ENCODE peak calls at places on chromosomes 3 and 15, in six cellular contexts. J is IMR-90, P is mesenchymal stem cell, M is neuronal stem cell, O is trophoblast cell, K is H1. L is an unnamed sample.

GRCh38 chr3:170128977-170129431 is 52.5 kb downstream of the PHC3 start:
- DNase-seq in J (peak; percentile 37), P (peak; percentile 26), M (no peak), O (no peak), K (no peak), L (no peak)

GRCh38 chr3:118968111-118968510 is 66.5 kb downstream of the IGSF11 start:
- DNase-seq in J (no peak), P (no peak), M (no peak), O (no peak), K (no peak), L (no peak)

GRCh38 chr15:41940441-41940857 is 31.9 kb downstream of the EHD4 start:
- DNase-seq in J (peak; percentile 87), P (peak; percentile 74), M (no peak), O (no peak), K (no peak), L (no peak)

GRCh38 chr15:47820780-47821319 is 103.5 kb downstream of the SEMA6D start:
- DNase-seq in J (peak; percentile 85), P (peak; percentile 79), M (no peak), O (peak; percentile 8), K (no peak), L (no peak)

GRCh38 chr3:192923731-192924130 is 6.1 kb upstream of the MB21D2 start:
- DNase-seq in J (no peak), P (no peak), M (no peak), O (no peak), K (no peak), L (no peak)

GRCh38 chr15:93088981-93089854 is at the start of gene RGMA:
- DNase-seq in J (no peak), P (no peak), M (peak; percentile 63), O (peak; percentile 26), K (no peak), L (peak; percentile 65)

GRCh38 chr3:186920301-186920700 is 10.0 kb upstream of the ST6GAL1 start:
- DNase-seq in J (no peak), P (no peak), M (no peak), O (no peak), K (no peak), L (no peak)

GRCh38 chr3:139555249-139555648 is 15.7 kb upstream of the RBP1 start:
- DNase-seq in J (peak; percentile 62), P (no peak), M (no peak), O (no peak), K (no peak), L (no peak)

GRCh38 chr3:128494152-128494650 is 1.2 kb upstream of the GATA2 start:
- DNase-seq in J (no peak), P (no peak), M (no peak), O (no peak), K (no peak), L (no peak)

GRCh38 chr3:53224536-53224935 is 31.3 kb downstream of the TKT start:
- DNase-seq in J (no peak), P (no peak), M (no peak), O (no peak), K (no peak), L (no peak)

GRCh38 chr3:48243886-48244285 is 3.0 kb downstream of the ZNF589 start:
- DNase-seq in J (no peak), P (no peak), M (no peak), O (no peak), K (no peak), L (no peak)

GRCh38 chr3:175108613-175109151 is 249.5 kb downstream of the NAALADL2 start:
- DNase-seq in J (no peak), P (no peak), M (no peak), O (no peak), K (no peak), L (no peak)

GRCh38 chr15:52162260-52162659 is 28.9 kb downstream of the GNB5 start:
- DNase-seq in J (peak; percentile 91), P (no peak), M (no peak), O (no peak), K (no peak), L (no peak)

GRCh38 chr3:197149528-197149927 is 119.9 kb upstream of the MELTF start:
- DNase-seq in J (no peak), P (no peak), M (no peak), O (no peak), K (no peak), L (no peak)

GRCh38 chr3:20056727-20057611 is 16.7 kb downstream of the KAT2B start:
- DNase-seq in J (peak; percentile 82), P (peak; percentile 41), M (no peak), O (peak; percentile 97), K (no peak), L (no peak)

GRCh38 chr3:52302426-52303185 is 13.5 kb upstream of the DNAH1 start:
- DNase-seq in J (no peak), P (no peak), M (no peak), O (no peak), K (no peak), L (no peak)

GRCh38 chr3:192570757-192571156 is 156.6 kb downstream of the FGF12 start:
- DNase-seq in J (no peak), P (no peak), M (no peak), O (no peak), K (no peak), L (no peak)

GRCh38 chr3:127951276-127951675 is 36.2 kb downstream of the KBTBD12 start:
- DNase-seq in J (peak; percentile 54), P (no peak), M (no peak), O (no peak), K (no peak), L (no peak)

GRCh38 chr15:75043509-75044257 is 20.3 kb downstream of the PPCDC start:
- DNase-seq in J (peak; percentile 100), P (peak; percentile 100), M (no peak), O (peak; percentile 56), K (no peak), L (no peak)

GRCh38 chr3:143536817-143537535 is 311.3 kb downstream of the SLC9A9 start:
- DNase-seq in J (peak; percentile 32), P (no peak), M (no peak), O (no peak), K (no peak), L (no peak)

GRCh38 chr3:196788509-196788908 is 48.9 kb downstream of the PAK2 start:
- DNase-seq in J (peak; percentile 23), P (no peak), M (no peak), O (no peak), K (no peak), L (peak; percentile 30)

GRCh38 chr3:38602576-38603250 is 46.8 kb downstream of the SCN5A start:
- DNase-seq in J (no peak), P (no peak), M (no peak), O (peak; percentile 96), K (no peak), L (no peak)

GRCh38 chr15:20356444-20357138 is 185.0 kb downstream of the GOLGA6L6 start:
- DNase-seq in J (no peak), P (peak; percentile 41), M (peak; percentile 35), O (peak; percentile 96), K (no peak), L (peak; percentile 60)

GRCh38 chr15:73752817-73753214 is 335 bp downstream of the INSYN1 start:
- DNase-seq in J (no peak), P (peak; percentile 9), M (no peak), O (peak; percentile 9), K (no peak), L (no peak)

DNA sequence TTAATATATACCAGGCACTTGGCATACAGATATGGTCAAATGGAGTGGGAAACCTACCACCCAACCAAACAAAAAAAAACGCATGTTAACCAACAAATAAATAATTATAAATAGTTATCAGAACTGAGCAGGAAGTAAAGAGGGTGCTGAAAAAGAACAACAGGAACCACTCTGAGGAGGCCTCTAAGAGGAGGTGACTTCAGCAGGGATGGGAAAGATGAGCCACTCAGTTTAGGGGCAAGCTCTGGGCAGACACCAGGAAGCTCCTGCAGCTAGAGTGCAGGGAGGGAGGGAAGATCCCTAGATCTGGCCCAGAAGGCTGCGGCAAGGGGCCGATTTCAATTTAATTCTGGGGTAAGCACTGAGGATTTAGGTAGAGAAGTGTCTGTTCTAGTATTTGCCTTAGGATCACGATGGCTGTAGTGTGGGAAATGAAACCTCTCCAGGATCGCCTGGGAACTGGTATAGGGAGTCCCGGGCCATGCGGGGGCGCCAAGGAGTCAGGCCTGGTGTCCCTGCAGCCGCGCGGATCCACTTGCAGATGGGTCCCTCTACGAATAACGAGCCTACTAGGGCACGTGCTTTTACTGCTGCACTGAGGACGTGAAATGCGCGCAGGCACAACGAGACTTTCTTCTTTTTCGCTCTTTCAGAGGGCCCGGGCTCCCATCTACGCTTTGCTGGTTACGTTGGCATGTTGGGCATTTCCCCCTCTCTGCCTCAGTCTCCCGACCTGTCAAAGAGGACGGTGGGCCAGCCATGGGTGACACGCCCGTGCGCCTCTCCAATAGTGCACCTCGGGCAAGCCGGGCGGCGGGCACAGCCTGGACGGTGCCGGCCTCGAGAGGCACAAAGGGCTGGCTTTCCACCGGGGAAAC is 1.5 kb upstream of the LIMD1 start:
- DNase-seq in J (peak; percentile 89), P (peak; percentile 95), M (peak; percentile 79), O (peak; percentile 93), K (peak; percentile 70), L (peak; percentile 96)
- H3K4ac ChIP-seq in J (peak overlapping the region; percentile 74), P (peak overlapping the region; percentile 55), M (no peak overlapping the region), O (no peak overlapping the region), K (peak overlapping the region; percentile 66), L (no peak overlapping the region)

GRCh38 chr3:115146418-115147328 is at the start of gene ZBTB20:
- DNase-seq in J (peak; percentile 77), P (peak; percentile 90), M (peak; percentile 67), O (peak; percentile 47), K (peak; percentile 13), L (peak; percentile 71)
- H2BK120ac ChIP-seq in J (peak within 1 kb of the TSS; percentile 49), P (peak within 1 kb of the TSS; percentile 89), M (no peak within 1 kb of the TSS), O (peak within 1 kb of the TSS; percentile 90), K (no peak within 1 kb of the TSS), L (no peak within 1 kb of the TSS)

DNA sequence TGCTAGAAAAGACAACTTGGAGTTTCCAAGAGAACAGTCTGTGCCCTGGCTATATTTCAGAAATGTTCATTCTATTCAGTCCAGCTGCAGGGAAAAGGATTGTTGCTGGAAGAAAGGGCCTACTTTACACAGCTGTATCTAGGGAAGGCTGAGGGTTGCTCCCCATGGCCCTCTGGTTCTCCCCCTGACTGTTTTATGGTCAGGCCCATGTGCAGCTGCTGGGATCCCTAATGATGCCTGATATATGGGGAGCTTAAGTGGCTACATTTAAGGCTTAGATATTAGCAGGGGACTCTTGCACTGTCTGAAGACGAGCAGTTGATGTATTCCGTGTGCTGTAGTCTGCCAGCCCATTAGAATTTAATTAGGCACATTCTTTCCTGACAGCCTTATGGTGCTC is 71.9 kb downstream of the FAM43A start:
- DNase-seq in J (no peak), P (no peak), M (no peak), O (no peak), K (no peak), L (no peak)
- H3K14ac ChIP-seq in J (no peak overlapping the region), P (no peak overlapping the region), M (no peak overlapping the region), O (no peak overlapping the region), K (no peak overlapping the region), L (no peak overlapping the region)

DNA sequence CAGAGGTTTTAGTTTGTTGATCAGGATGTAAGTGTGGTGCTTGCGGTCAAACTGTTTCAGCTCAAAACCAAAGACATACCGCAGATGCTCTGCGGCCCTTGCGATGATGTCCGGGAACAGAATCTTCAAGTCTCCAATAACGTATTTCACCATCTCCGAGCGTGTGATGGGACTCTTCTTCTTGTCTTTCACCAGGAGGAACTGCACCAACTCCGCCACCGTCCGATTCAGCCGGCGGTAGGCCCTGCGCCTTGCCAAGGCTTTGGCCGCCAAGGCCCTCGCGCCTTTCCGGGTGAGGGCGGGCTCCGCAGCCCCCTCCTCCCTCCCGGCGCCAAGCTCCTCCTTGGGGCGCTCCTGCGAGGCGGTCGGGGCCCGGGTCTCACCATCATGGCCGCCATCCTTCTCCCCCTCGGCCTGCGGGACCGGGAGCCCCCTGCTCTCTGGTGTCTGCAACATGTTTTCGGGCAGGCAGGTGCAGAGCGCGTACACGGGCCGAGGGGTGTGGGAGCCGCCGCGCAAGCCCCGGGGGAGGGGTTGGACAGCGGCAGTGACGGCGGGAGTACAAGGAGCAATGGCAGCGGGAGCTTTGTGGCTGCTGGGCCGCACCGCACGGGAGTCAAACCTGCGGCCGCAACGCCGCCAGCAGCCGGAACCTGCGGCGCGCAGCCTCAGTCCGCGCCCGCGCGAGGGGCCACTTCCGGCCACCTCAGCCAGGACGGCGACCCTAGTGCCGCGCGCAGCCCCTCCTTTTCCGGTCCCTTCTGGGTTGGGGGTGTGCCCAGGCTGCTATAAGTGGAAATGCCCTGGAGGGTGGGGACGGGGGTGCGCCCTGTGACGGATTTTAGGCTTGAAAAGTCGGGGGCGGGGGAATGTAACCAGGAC is at the start of gene MAGEF1:
- DNase-seq in J (peak; percentile 81), P (peak; percentile 78), M (peak; percentile 85), O (peak; percentile 78), K (peak; percentile 67), L (peak; percentile 92)
- H3K4ac ChIP-seq in J (peak within 1 kb of the TSS; percentile 87), P (peak within 1 kb of the TSS; percentile 95), M (peak within 1 kb of the TSS; percentile 99), O (peak within 1 kb of the TSS; percentile 90), K (peak within 1 kb of the TSS; percentile 69), L (no peak within 1 kb of the TSS)

L was measured in H9.